ENCODE peak calls at places on chromosomes 3 and 15, in seven cellular contexts. J is neuronal stem cell, S is mesendoderm, P is IMR-90, V is mesenchymal stem cell, A is trophoblast cell, W is H1. Z is an unnamed sample.

GRCh38 chr3:21056293-21056692 is 694.7 kb downstream of the ZNF385D start:
- DNase-seq in A (no peak), W (no peak), S (no peak), P (no peak), V (no peak), J (no peak), Z (no peak)

GRCh38 chr15:50676799-50677483 is 9.7 kb downstream of the TRPM7 start:
- DNase-seq in V (peak), A (peak), W (no peak), P (peak), S (peak), J (no peak), Z (no peak)

GRCh38 chr3:69791111-69791510 is 51.8 kb downstream of the MITF start:
- DNase-seq in A (peak), W (no peak), S (peak), P (peak), J (no peak), V (peak), Z (no peak)

GRCh38 chr3:152396867-152397266 is 128.1 kb downstream of the MBNL1 start:
- DNase-seq in W (no peak), V (no peak), P (no peak), J (no peak), S (no peak), A (no peak), Z (no peak)

GRCh38 chr3:173009410-173009809 is 131.6 kb downstream of the SPATA16 start:
- DNase-seq in V (no peak), P (no peak), A (no peak), S (peak), W (no peak), J (no peak), Z (peak)

GRCh38 chr15:45157974-45158373 is 28.2 kb downstream of the DUOX1 start:
- DNase-seq in P (peak), W (no peak), S (peak), J (peak), A (no peak), V (peak), Z (no peak)

GRCh38 chr3:39255503-39256325 is 24.1 kb downstream of the CX3CR1 start:
- DNase-seq in W (no peak), J (no peak), A (no peak), V (no peak), P (no peak), S (no peak), Z (no peak)

GRCh38 chr3:127289646-127290575 is 2.1 kb upstream of the PRR20G start:
- DNase-seq in V (no peak), P (peak), W (no peak), S (peak), A (no peak), J (no peak), Z (no peak)

GRCh38 chr3:24237971-24238767 is 256.5 kb downstream of the THRB start:
- DNase-seq in W (peak), P (peak), A (peak), J (peak), S (peak), V (peak), Z (peak)

GRCh38 chr15:74453925-74454763 is 6.8 kb downstream of the UBL7 start:
- DNase-seq in V (no peak), P (peak), J (no peak), W (no peak), S (no peak), A (no peak), Z (no peak)

GRCh38 chr3:129625071-129625874 is 18.8 kb upstream of the PLXND1 start:
- DNase-seq in S (no peak), V (peak), A (no peak), J (no peak), W (peak), P (no peak), Z (peak)

GRCh38 chr3:120162400-120162799 is 68.2 kb upstream of the GSK3B start:
- DNase-seq in J (no peak), A (no peak), P (peak), V (peak), S (no peak), W (no peak), Z (no peak)

GRCh38 chr3:189508784-189509489 is 122.3 kb upstream of the TP63 start:
- DNase-seq in W (no peak), A (no peak), P (no peak), V (peak), S (no peak), J (no peak), Z (no peak)

GRCh38 chr15:67105065-67105951 is 39.9 kb downstream of the SMAD3 start:
- DNase-seq in W (no peak), P (peak), A (peak), S (peak), J (no peak), V (peak), Z (no peak)

GRCh38 chr3:47421741-47422649 is 41.2 kb downstream of the PTPN23 start:
- DNase-seq in P (no peak), S (peak), W (no peak), J (no peak), V (peak), A (no peak), Z (no peak)

GRCh38 chr15:99408236-99409096 is 157.2 kb downstream of the LRRC28 start:
- DNase-seq in V (no peak), P (peak), S (no peak), A (no peak), J (no peak), W (no peak), Z (no peak)

GRCh38 chr15:45729146-45729545 is 94.3 kb downstream of the SQOR start:
- DNase-seq in S (peak), V (no peak), W (no peak), J (no peak), P (peak), A (no peak), Z (no peak)

GRCh38 chr3:187046033-187046432 is 93.3 kb downstream of the RPL39L start:
- DNase-seq in W (no peak), J (no peak), V (no peak), P (no peak), A (no peak), S (no peak), Z (no peak)

GRCh38 chr15:100995471-100996430 is 76.6 kb downstream of the LRRK1 start:
- DNase-seq in V (no peak), S (no peak), A (no peak), J (no peak), P (no peak), W (no peak), Z (no peak)

GRCh38 chr3:32947466-32948238 is 3.8 kb upstream of the CCR4 start:
- DNase-seq in A (peak), W (peak), V (peak), S (peak), J (peak), P (peak), Z (peak)

GRCh38 chr15:60673918-60674558 is 195.1 kb upstream of the ICE2 start:
- DNase-seq in P (peak), W (no peak), A (peak), V (peak), S (peak), J (no peak), Z (no peak)

GRCh38 chr15:75452968-75453702 is 1.6 kb upstream of the SIN3A start:
- DNase-seq in J (peak), P (no peak), V (peak), S (peak), W (peak), A (peak), Z (peak)

GRCh38 chr3:192092388-192093005 is 631.5 kb downstream of the PYDC2 start:
- DNase-seq in A (peak), J (no peak), V (no peak), S (no peak), W (no peak), P (no peak), Z (no peak)

GRCh38 chr3:192091831-192092230 is 630.9 kb downstream of the PYDC2 start:
- DNase-seq in P (peak), A (peak), V (no peak), W (no peak), J (no peak), S (no peak), Z (no peak)

DNA sequence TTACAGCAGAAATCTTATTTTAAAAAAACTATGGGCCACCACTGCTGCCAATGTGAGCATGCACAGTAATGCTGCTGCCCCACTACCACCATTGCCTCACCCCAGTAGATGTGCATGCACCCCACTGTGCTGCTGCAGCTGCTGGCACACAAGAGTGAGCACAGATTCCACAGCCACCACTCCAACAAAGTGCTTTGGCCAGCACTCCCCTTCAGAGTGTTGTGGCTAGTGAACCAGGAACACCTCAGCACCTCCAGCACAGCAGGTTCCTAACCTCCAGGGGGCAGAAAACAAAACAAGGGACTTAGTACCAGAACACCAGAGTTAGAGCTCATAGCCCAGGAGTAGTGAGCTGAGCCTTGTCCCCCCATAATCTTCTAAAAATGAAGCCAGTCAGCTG is 629.6 kb downstream of the PYDC2 start:
- DNase-seq in J (no peak), S (peak), W (peak), V (no peak), P (no peak), A (no peak), Z (peak)
- H3K18ac ChIP-seq in J (peak), S (no peak), W (no peak), V (peak), P (no peak), A (peak), Z (no peak)

GRCh38 chr15:96330450-96331140 is at the start of gene NR2F2:
- DNase-seq in V (peak), J (peak), A (peak), P (peak), W (peak), S (peak), Z (peak)
- H3K18ac ChIP-seq in V (peak), J (peak), A (peak), P (peak), W (peak), S (peak), Z (peak)

GRCh38 chr3:171240504-171240835 is 213.9 kb upstream of the SLC2A2 start:
- DNase-seq in J (no peak), W (no peak), S (no peak), P (no peak), V (no peak), A (no peak), Z (no peak)

GRCh38 chr3:171239757-171240503 is 213.4 kb upstream of the SLC2A2 start:
- DNase-seq in S (no peak), J (no peak), P (no peak), V (no peak), A (no peak), W (no peak), Z (no peak)

GRCh38 chr3:171245796-171246453 is 214.3 kb downstream of the TNIK start:
- DNase-seq in P (no peak), A (no peak), J (no peak), W (no peak), S (no peak), V (no peak), Z (no peak)

GRCh38 chr3:171242170-171242569 is 215.7 kb upstream of the SLC2A2 start:
- DNase-seq in V (no peak), A (no peak), J (no peak), P (no peak), S (no peak), W (no peak), Z (no peak)

DNA sequence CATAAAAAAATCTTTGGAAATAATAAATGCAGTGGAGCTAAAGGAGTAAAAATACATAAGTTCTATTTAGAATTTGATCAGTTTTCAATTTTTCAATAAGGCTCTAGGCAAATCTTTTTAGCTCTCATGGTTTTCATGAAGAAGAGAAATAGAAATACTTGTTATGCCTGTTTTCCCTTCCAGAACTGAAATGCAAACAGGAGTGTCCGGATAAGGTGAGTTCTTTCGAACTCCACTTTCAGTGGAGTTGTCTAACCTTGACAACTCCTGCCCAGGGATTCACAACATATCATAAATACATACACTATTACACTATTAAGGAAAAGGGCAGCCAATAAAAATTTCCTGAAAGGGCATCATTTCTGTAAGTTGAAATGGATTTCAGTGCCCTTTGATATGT is 216.4 kb upstream of the SLC2A2 start:
- DNase-seq in J (no peak), S (no peak), W (no peak), V (no peak), A (no peak), P (no peak), Z (no peak)
- H3K18ac ChIP-seq in J (no peak), S (no peak), W (no peak), V (no peak), A (no peak), P (no peak), Z (no peak)

GRCh38 chr3:6667354-6667753 is 193.6 kb upstream of the GRM7 start:
- DNase-seq in V (no peak), W (no peak), J (no peak), P (no peak), A (no peak), S (no peak), Z (no peak)

DNA sequence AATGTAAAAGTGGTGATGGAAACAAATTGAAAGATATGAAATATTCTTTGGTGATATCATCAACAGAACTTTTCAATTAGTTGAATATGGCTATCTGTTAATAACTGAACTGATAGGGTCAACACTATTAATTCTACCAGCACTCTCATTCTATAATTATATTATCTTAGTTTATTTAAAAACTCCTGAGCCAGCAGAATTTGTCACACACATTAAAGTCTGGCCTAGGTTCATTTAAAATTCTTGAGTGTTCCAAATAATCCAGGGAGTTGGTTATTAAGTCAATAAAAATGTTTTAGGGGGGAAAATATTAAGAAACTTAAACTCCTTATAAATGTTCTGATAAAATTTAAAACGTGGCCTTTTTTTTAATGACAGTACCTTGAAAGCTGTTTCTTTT is 189.6 kb upstream of the GRM7 start:
- DNase-seq in V (no peak), P (no peak), J (no peak), S (no peak), A (no peak), W (no peak), Z (no peak)
- H3K18ac ChIP-seq in V (no peak), P (no peak), J (no peak), S (no peak), A (no peak), W (no peak), Z (no peak)

Z was measured in H9.